ENCODE peak calls at places on chromosome 18, in seven cellular contexts. A, Q, S, J, U, D and F are unnamed samples.

GRCh38 chr18:51330148-51330547 is 132.7 kb upstream of the MEX3C start:
- DNase-seq in A (no peak), Q (no peak), S (no peak), J (no peak), U (no peak), D (peak), F (no peak)

GRCh38 chr18:76450452-76450851 is 44.6 kb downstream of the ZNF516 start:
- DNase-seq in A (no peak), Q (no peak), S (peak), J (no peak), U (no peak), D (no peak), F (no peak)

GRCh38 chr18:59861963-59862819 is 37.6 kb upstream of the PMAIP1 start:
- DNase-seq in A (no peak), Q (no peak), S (peak), J (no peak), U (no peak), D (no peak), F (no peak)

GRCh38 chr18:62073882-62074281 is 113.0 kb downstream of the PIGN start:
- DNase-seq in A (no peak), Q (no peak), S (no peak), J (no peak), U (no peak), D (no peak), F (no peak)

GRCh38 chr18:5311273-5312009 is 15.9 kb upstream of the ZBTB14 start:
- DNase-seq in A (no peak), Q (no peak), S (no peak), J (no peak), U (no peak), D (no peak), F (no peak)

GRCh38 chr18:35470440-35470839 is 27.3 kb downstream of the INO80C start:
- DNase-seq in A (no peak), Q (no peak), S (no peak), J (no peak), U (peak), D (no peak), F (no peak)

GRCh38 chr18:32435631-32436500 is 34.8 kb downstream of the GAREM1 start:
- DNase-seq in A (no peak), Q (peak), S (peak), J (no peak), U (no peak), D (no peak), F (no peak)

GRCh38 chr18:14945984-14946383 is 198.0 kb downstream of the ANKRD30B start:
- DNase-seq in A (no peak), Q (no peak), S (no peak), J (no peak), U (no peak), D (no peak), F (no peak)

GRCh38 chr18:53850918-53851317 is 373.6 kb downstream of the MBD2 start:
- DNase-seq in A (no peak), Q (no peak), S (no peak), J (no peak), U (no peak), D (no peak), F (no peak)

GRCh38 chr18:36387296-36387695 is 89.8 kb downstream of the FHOD3 start:
- DNase-seq in A (no peak), Q (no peak), S (no peak), J (no peak), U (no peak), D (no peak), F (no peak)

GRCh38 chr18:47522359-47522758 is 270.9 kb upstream of the SKOR2 start:
- DNase-seq in A (no peak), Q (no peak), S (no peak), J (no peak), U (no peak), D (no peak), F (no peak)

GRCh38 chr18:40882468-40882867 is 1072.6 kb upstream of the PIK3C3 start:
- DNase-seq in A (no peak), Q (no peak), S (no peak), J (no peak), U (no peak), D (no peak), F (no peak)

GRCh38 chr18:49628119-49628518 is 66.3 kb downstream of the LIPG start:
- DNase-seq in A (no peak), Q (no peak), S (peak), J (no peak), U (no peak), D (no peak), F (no peak)

GRCh38 chr18:63518178-63519012 is 23.8 kb upstream of the SERPINB12 start:
- DNase-seq in A (peak), Q (peak), S (peak), J (peak), U (peak), D (peak), F (peak)

GRCh38 chr18:53906681-53907080 is 317.8 kb downstream of the MBD2 start:
- DNase-seq in A (no peak), Q (no peak), S (no peak), J (no peak), U (no peak), D (no peak), F (no peak)

GRCh38 chr18:65235966-65236634 is 514.7 kb upstream of the CDH7 start:
- DNase-seq in A (no peak), Q (no peak), S (no peak), J (no peak), U (no peak), D (no peak), F (no peak)

GRCh38 chr18:50748243-50749229 is 71.3 kb downstream of the MRO start:
- DNase-seq in A (no peak), Q (no peak), S (peak), J (no peak), U (no peak), D (no peak), F (peak)

GRCh38 chr18:37497836-37498518 is 67.6 kb downstream of the CELF4 start:
- DNase-seq in A (no peak), Q (no peak), S (no peak), J (no peak), U (no peak), D (no peak), F (no peak)

GRCh38 chr18:26863122-26863879 is 2.2 kb downstream of the AQP4 start:
- DNase-seq in A (peak), Q (peak), S (peak), J (peak), U (no peak), D (no peak), F (peak)

GRCh38 chr18:43661570-43661969 is 384.3 kb upstream of the SYT4 start:
- DNase-seq in A (peak), Q (no peak), S (peak), J (no peak), U (peak), D (peak), F (no peak)

GRCh38 chr18:36942264-36942663 is 113.3 kb downstream of the KIAA1328 start:
- DNase-seq in A (peak), Q (no peak), S (peak), J (no peak), U (peak), D (peak), F (no peak)

GRCh38 chr18:31274915-31275314 is 43.0 kb upstream of the DSG1 start:
- DNase-seq in A (peak), Q (peak), S (no peak), J (peak), U (peak), D (peak), F (no peak)

GRCh38 chr18:71250191-71250590 is 961.3 kb downstream of the SOCS6 start:
- DNase-seq in A (no peak), Q (no peak), S (no peak), J (no peak), U (peak), D (no peak), F (no peak)

GRCh38 chr18:48939368-48940097 is 11.2 kb downstream of the SMAD7 start:
- DNase-seq in A (no peak), Q (no peak), S (no peak), J (no peak), U (peak), D (no peak), F (no peak)

GRCh38 chr18:79439201-79440023 is 43.7 kb downstream of the NFATC1 start:
- DNase-seq in A (no peak), Q (no peak), S (no peak), J (no peak), U (no peak), D (no peak), F (no peak)

GRCh38 chr18:5710235-5710634 is 166.4 kb upstream of the EPB41L3 start:
- DNase-seq in A (no peak), Q (no peak), S (no peak), J (no peak), U (no peak), D (no peak), F (no peak)

GRCh38 chr18:9711361-9712129 is 3.4 kb downstream of the RAB31 start:
- DNase-seq in A (no peak), Q (no peak), S (no peak), J (no peak), U (no peak), D (no peak), F (no peak)

GRCh38 chr18:5417342-5417741 is 121.8 kb upstream of the ZBTB14 start:
- DNase-seq in A (no peak), Q (no peak), S (no peak), J (peak), U (no peak), D (no peak), F (no peak)

GRCh38 chr18:35511428-35511827 is 13.7 kb upstream of the INO80C start:
- DNase-seq in A (no peak), Q (peak), S (peak), J (no peak), U (no peak), D (no peak), F (no peak)

GRCh38 chr18:47996091-47996541 is 65.7 kb upstream of the SMAD2 start:
- DNase-seq in A (no peak), Q (no peak), S (no peak), J (no peak), U (no peak), D (no peak), F (no peak)

GRCh38 chr18:10119528-10119927 is 205.7 kb downstream of the VAPA start:
- DNase-seq in A (no peak), Q (no peak), S (no peak), J (no peak), U (no peak), D (no peak), F (no peak)

GRCh38 chr18:79874553-79875530 is 76.6 kb downstream of the SLC66A2 start:
- DNase-seq in A (no peak), Q (no peak), S (no peak), J (no peak), U (no peak), D (no peak), F (no peak)

DNA sequence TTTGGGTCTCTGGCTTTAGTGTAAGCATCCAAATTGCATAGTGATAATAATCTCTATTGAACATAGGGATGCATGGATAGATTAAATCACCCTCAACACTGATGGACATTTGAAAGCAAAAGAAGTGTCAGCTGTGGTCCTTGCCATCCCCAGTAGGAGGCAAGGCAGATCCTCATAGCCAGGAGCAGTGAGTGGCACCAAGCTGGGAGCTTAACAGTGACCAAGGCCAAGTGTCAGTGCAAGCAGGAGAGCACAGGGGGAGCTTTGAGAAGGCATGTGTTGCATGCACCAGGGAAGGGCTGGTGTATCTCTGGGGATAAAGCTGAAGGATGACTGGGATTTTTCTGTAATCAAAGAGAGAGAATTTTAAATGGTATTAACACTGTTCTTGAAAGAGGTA is 14.7 kb downstream of the SLC14A1 start:
- DNase-seq in A (peak), Q (no peak), S (peak), J (no peak), U (no peak), D (no peak), F (no peak)
- TF ChIP-seq CTCF in A (no peak), Q (no peak), S (peak), J (no peak), U (no peak), D (peak), F (no peak)

DNA sequence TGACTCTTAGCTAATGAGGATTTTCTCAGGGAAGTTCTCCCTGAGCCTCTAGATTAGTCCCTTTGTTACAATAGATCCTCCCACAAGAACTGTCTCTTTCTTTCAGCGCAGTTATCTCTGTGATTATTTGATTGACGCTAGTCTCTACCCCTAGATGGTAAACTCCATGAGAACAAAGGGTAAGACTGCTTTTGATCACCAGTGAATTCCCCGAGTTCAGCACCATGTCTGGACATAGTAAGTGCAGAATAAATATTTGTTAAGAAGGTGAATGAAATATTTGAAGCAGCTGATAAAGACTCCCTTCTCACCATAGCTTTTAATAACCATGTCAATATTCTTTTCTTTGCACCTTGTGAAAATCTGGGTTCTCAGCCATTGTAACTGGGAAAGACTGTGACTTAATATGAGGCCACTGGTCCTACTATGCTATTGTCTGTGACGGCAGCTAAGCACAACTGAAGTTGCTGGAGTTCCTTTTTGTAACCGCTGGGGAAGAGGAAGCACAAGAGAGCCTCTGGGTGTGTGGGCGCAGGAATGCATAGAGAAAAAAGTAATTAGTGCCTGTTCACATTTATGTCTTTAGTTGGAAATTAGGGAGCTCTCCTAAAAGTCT is 214.7 kb downstream of the TGIF1 start:
- DNase-seq in A (peak), Q (no peak), S (peak), J (no peak), U (no peak), D (no peak), F (peak)
- TF ChIP-seq CTCF in A (no peak), Q (no peak), S (peak), J (no peak), U (no peak), D (peak), F (peak)

DNA sequence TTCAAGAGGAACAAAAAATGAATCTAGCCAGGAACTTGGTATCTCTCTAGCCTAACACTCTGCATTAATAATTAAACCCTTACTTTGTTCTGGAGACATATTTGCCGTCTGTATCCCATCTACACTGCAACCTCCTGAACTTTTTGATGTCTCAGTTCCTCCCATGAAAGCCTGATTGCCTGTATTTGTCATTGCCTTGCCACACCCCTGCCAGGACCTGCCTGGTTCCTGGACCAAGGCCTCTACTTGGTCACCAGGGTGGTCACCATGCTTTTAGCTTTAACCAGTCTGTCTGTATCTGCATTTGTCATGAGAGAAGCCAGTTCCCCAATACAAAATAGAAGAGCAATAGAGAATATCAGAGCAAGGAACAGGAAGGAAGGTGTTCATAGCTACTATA is 58.8 kb upstream of the NOL4 start:
- DNase-seq in A (no peak), Q (no peak), S (peak), J (no peak), U (no peak), D (no peak), F (no peak)
- TF ChIP-seq CTCF in A (no peak), Q (no peak), S (no peak), J (no peak), U (no peak), D (no peak), F (no peak)

DNA sequence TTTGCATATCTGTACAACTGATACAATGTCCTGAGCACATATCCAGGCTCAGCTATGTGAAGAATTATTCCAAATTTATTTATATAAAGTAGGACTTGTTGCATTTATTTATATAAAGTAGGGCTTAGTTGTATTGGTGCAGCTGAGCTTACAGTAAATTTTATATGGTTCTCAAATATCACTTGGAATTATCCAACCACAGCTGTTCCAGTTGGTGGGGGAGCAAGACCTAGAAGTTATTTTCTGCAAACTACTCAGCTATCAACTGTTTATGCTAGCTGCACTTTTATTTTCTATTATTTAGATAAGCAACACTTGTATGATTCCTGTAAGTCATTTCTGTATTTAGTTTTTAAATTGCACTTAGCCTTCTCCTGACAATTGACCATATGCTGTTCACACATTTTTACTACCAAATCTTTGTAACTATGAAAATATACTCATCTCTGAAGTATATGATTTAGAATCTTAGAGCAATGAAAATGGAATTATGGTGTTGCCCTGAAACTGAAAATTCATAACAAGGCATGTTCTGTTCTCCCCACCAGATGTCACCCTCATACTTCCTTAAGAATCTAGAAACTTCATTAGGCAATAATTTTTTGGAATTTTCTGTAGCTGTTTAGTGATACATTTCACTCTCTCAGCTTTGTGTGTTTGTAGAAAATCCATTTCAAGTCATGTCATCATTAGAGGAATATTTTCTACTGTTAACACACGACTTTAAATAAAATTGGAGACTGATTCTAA is 157.0 kb upstream of the CBLN2 start:
- DNase-seq in A (peak), Q (no peak), S (no peak), J (no peak), U (no peak), D (peak), F (no peak)
- TF ChIP-seq CTCF in A (peak), Q (no peak), S (peak), J (no peak), U (no peak), D (peak), F (peak)